ENCODE peak calls at places on chromosome 9, in eight cellular contexts. One of them, this sample, is unnamed.

GRCh38 chr9:98795970-98796363 is 388 bp downstream of the ANKS6 start:
- DNase-seq in hepatic stellate cell: peak
- DNase-seq in stimulated activated CD8-positive, alpha-beta memory T cell treated with anti-CD3 and anti-CD28 coated beads, Interleukin-4, amount 100 ng/mL, for 48 hours: peak
- DNase-seq in MM.1S: peak
- DNase-seq in cardiac fibroblast: no peak
- DNase-seq in activated CD4-positive, alpha-beta T cell treated with anti-CD3 and anti-CD28 coated beads, Interleukin-2, amount 10 ng/mL, durations not matched to agents 7 days and 5 days: peak
- DNase-seq in stimulated activated CD4-positive, alpha-beta T cell treated with anti-CD3 and anti-CD28 coated beads, Interleukin-4, amount 100 ng/mL, for 48 hours: no peak
- DNase-seq in fibroblast of pulmonary artery: no peak
- DNase-seq in this sample: no peak

GRCh38 chr9:110835404-110835803 is 166.8 kb downstream of the MUSK start:
- DNase-seq in hepatic stellate cell: peak
- DNase-seq in stimulated activated CD8-positive, alpha-beta memory T cell treated with anti-CD3 and anti-CD28 coated beads, Interleukin-4, amount 100 ng/mL, for 48 hours: no peak
- DNase-seq in MM.1S: no peak
- DNase-seq in cardiac fibroblast: peak
- DNase-seq in activated CD4-positive, alpha-beta T cell treated with anti-CD3 and anti-CD28 coated beads, Interleukin-2, amount 10 ng/mL, durations not matched to agents 7 days and 5 days: no peak
- DNase-seq in stimulated activated CD4-positive, alpha-beta T cell treated with anti-CD3 and anti-CD28 coated beads, Interleukin-4, amount 100 ng/mL, for 48 hours: no peak
- DNase-seq in fibroblast of pulmonary artery: peak
- DNase-seq in this sample: no peak

GRCh38 chr9:92196909-92197308 is 81.7 kb upstream of the SPTLC1 start:
- DNase-seq in hepatic stellate cell: peak
- DNase-seq in stimulated activated CD8-positive, alpha-beta memory T cell treated with anti-CD3 and anti-CD28 coated beads, Interleukin-4, amount 100 ng/mL, for 48 hours: no peak
- DNase-seq in MM.1S: no peak
- DNase-seq in cardiac fibroblast: peak
- DNase-seq in activated CD4-positive, alpha-beta T cell treated with anti-CD3 and anti-CD28 coated beads, Interleukin-2, amount 10 ng/mL, durations not matched to agents 7 days and 5 days: no peak
- DNase-seq in stimulated activated CD4-positive, alpha-beta T cell treated with anti-CD3 and anti-CD28 coated beads, Interleukin-4, amount 100 ng/mL, for 48 hours: no peak
- DNase-seq in fibroblast of pulmonary artery: peak
- DNase-seq in this sample: no peak

GRCh38 chr9:89940625-89941024 is 335.8 kb downstream of the GADD45G start:
- DNase-seq in hepatic stellate cell: peak
- DNase-seq in stimulated activated CD8-positive, alpha-beta memory T cell treated with anti-CD3 and anti-CD28 coated beads, Interleukin-4, amount 100 ng/mL, for 48 hours: no peak
- DNase-seq in MM.1S: no peak
- DNase-seq in cardiac fibroblast: no peak
- DNase-seq in activated CD4-positive, alpha-beta T cell treated with anti-CD3 and anti-CD28 coated beads, Interleukin-2, amount 10 ng/mL, durations not matched to agents 7 days and 5 days: no peak
- DNase-seq in stimulated activated CD4-positive, alpha-beta T cell treated with anti-CD3 and anti-CD28 coated beads, Interleukin-4, amount 100 ng/mL, for 48 hours: no peak
- DNase-seq in fibroblast of pulmonary artery: no peak
- DNase-seq in this sample: no peak

GRCh38 chr9:135787776-135788575 is 86.0 kb downstream of the KCNT1 start:
- DNase-seq in hepatic stellate cell: no peak
- DNase-seq in stimulated activated CD8-positive, alpha-beta memory T cell treated with anti-CD3 and anti-CD28 coated beads, Interleukin-4, amount 100 ng/mL, for 48 hours: no peak
- DNase-seq in MM.1S: no peak
- DNase-seq in cardiac fibroblast: no peak
- DNase-seq in activated CD4-positive, alpha-beta T cell treated with anti-CD3 and anti-CD28 coated beads, Interleukin-2, amount 10 ng/mL, durations not matched to agents 7 days and 5 days: no peak
- DNase-seq in stimulated activated CD4-positive, alpha-beta T cell treated with anti-CD3 and anti-CD28 coated beads, Interleukin-4, amount 100 ng/mL, for 48 hours: no peak
- DNase-seq in fibroblast of pulmonary artery: no peak
- DNase-seq in this sample: no peak

GRCh38 chr9:100756217-100756616 is 178.3 kb downstream of the CAVIN4 start:
- DNase-seq in hepatic stellate cell: no peak
- DNase-seq in stimulated activated CD8-positive, alpha-beta memory T cell treated with anti-CD3 and anti-CD28 coated beads, Interleukin-4, amount 100 ng/mL, for 48 hours: no peak
- DNase-seq in MM.1S: no peak
- DNase-seq in cardiac fibroblast: no peak
- DNase-seq in activated CD4-positive, alpha-beta T cell treated with anti-CD3 and anti-CD28 coated beads, Interleukin-2, amount 10 ng/mL, durations not matched to agents 7 days and 5 days: no peak
- DNase-seq in stimulated activated CD4-positive, alpha-beta T cell treated with anti-CD3 and anti-CD28 coated beads, Interleukin-4, amount 100 ng/mL, for 48 hours: no peak
- DNase-seq in fibroblast of pulmonary artery: no peak
- DNase-seq in this sample: no peak

GRCh38 chr9:134666801-134667200 is 25.2 kb downstream of the COL5A1 start:
- DNase-seq in hepatic stellate cell: no peak
- DNase-seq in stimulated activated CD8-positive, alpha-beta memory T cell treated with anti-CD3 and anti-CD28 coated beads, Interleukin-4, amount 100 ng/mL, for 48 hours: no peak
- DNase-seq in MM.1S: no peak
- DNase-seq in cardiac fibroblast: peak
- DNase-seq in activated CD4-positive, alpha-beta T cell treated with anti-CD3 and anti-CD28 coated beads, Interleukin-2, amount 10 ng/mL, durations not matched to agents 7 days and 5 days: no peak
- DNase-seq in stimulated activated CD4-positive, alpha-beta T cell treated with anti-CD3 and anti-CD28 coated beads, Interleukin-4, amount 100 ng/mL, for 48 hours: no peak
- DNase-seq in fibroblast of pulmonary artery: peak
- DNase-seq in this sample: no peak

GRCh38 chr9:104256031-104256709 is 162.1 kb downstream of the SMC2 start:
- DNase-seq in hepatic stellate cell: no peak
- DNase-seq in stimulated activated CD8-positive, alpha-beta memory T cell treated with anti-CD3 and anti-CD28 coated beads, Interleukin-4, amount 100 ng/mL, for 48 hours: no peak
- DNase-seq in MM.1S: no peak
- DNase-seq in cardiac fibroblast: no peak
- DNase-seq in activated CD4-positive, alpha-beta T cell treated with anti-CD3 and anti-CD28 coated beads, Interleukin-2, amount 10 ng/mL, durations not matched to agents 7 days and 5 days: no peak
- DNase-seq in stimulated activated CD4-positive, alpha-beta T cell treated with anti-CD3 and anti-CD28 coated beads, Interleukin-4, amount 100 ng/mL, for 48 hours: no peak
- DNase-seq in fibroblast of pulmonary artery: peak
- DNase-seq in this sample: no peak

GRCh38 chr9:95462419-95463121 is 54.2 kb downstream of the PTCH1 start:
- DNase-seq in hepatic stellate cell: peak
- DNase-seq in stimulated activated CD8-positive, alpha-beta memory T cell treated with anti-CD3 and anti-CD28 coated beads, Interleukin-4, amount 100 ng/mL, for 48 hours: peak
- DNase-seq in MM.1S: peak
- DNase-seq in cardiac fibroblast: peak
- DNase-seq in activated CD4-positive, alpha-beta T cell treated with anti-CD3 and anti-CD28 coated beads, Interleukin-2, amount 10 ng/mL, durations not matched to agents 7 days and 5 days: peak
- DNase-seq in stimulated activated CD4-positive, alpha-beta T cell treated with anti-CD3 and anti-CD28 coated beads, Interleukin-4, amount 100 ng/mL, for 48 hours: peak
- DNase-seq in fibroblast of pulmonary artery: peak
- DNase-seq in this sample: peak

GRCh38 chr9:98121096-98121495 is 2.1 kb upstream of the TRIM14 start:
- DNase-seq in hepatic stellate cell: no peak
- DNase-seq in stimulated activated CD8-positive, alpha-beta memory T cell treated with anti-CD3 and anti-CD28 coated beads, Interleukin-4, amount 100 ng/mL, for 48 hours: no peak
- DNase-seq in MM.1S: no peak
- DNase-seq in cardiac fibroblast: peak
- DNase-seq in activated CD4-positive, alpha-beta T cell treated with anti-CD3 and anti-CD28 coated beads, Interleukin-2, amount 10 ng/mL, durations not matched to agents 7 days and 5 days: no peak
- DNase-seq in stimulated activated CD4-positive, alpha-beta T cell treated with anti-CD3 and anti-CD28 coated beads, Interleukin-4, amount 100 ng/mL, for 48 hours: no peak
- DNase-seq in fibroblast of pulmonary artery: peak
- DNase-seq in this sample: no peak

GRCh38 chr9:38019731-38020130 is 49.3 kb downstream of the SHB start:
- DNase-seq in hepatic stellate cell: no peak
- DNase-seq in stimulated activated CD8-positive, alpha-beta memory T cell treated with anti-CD3 and anti-CD28 coated beads, Interleukin-4, amount 100 ng/mL, for 48 hours: no peak
- DNase-seq in MM.1S: no peak
- DNase-seq in cardiac fibroblast: peak
- DNase-seq in activated CD4-positive, alpha-beta T cell treated with anti-CD3 and anti-CD28 coated beads, Interleukin-2, amount 10 ng/mL, durations not matched to agents 7 days and 5 days: no peak
- DNase-seq in stimulated activated CD4-positive, alpha-beta T cell treated with anti-CD3 and anti-CD28 coated beads, Interleukin-4, amount 100 ng/mL, for 48 hours: no peak
- DNase-seq in fibroblast of pulmonary artery: no peak
- DNase-seq in this sample: no peak

GRCh38 chr9:38423939-38424843 is at the start of gene IGFBPL1:
- DNase-seq in hepatic stellate cell: peak
- DNase-seq in stimulated activated CD8-positive, alpha-beta memory T cell treated with anti-CD3 and anti-CD28 coated beads, Interleukin-4, amount 100 ng/mL, for 48 hours: peak
- DNase-seq in MM.1S: peak
- DNase-seq in cardiac fibroblast: no peak
- DNase-seq in activated CD4-positive, alpha-beta T cell treated with anti-CD3 and anti-CD28 coated beads, Interleukin-2, amount 10 ng/mL, durations not matched to agents 7 days and 5 days: no peak
- DNase-seq in stimulated activated CD4-positive, alpha-beta T cell treated with anti-CD3 and anti-CD28 coated beads, Interleukin-4, amount 100 ng/mL, for 48 hours: peak
- DNase-seq in fibroblast of pulmonary artery: no peak
- DNase-seq in this sample: no peak

This sample was measured in immature natural killer cell.